ENCODE peak calls at places on chromosomes 2 and 18, in six cellular contexts. R is prostate gland; V is psoas muscle; M is naive thymus-derived CD4-positive, alpha-beta T cell; Y is mesendoderm; Z is adrenal gland. J is an unnamed sample. For H3K36me3, the result is how much of the 10 kb centered on the place peaks cover.

GRCh38 chr2:184558713-184559464 is 39.4 kb upstream of the ZNF804A start:
- DNase-seq in Y (no peak), Z (no peak), M (no peak), R (no peak), V (no peak), J (peak)

GRCh38 chr18:45221363-45221762 is 393.9 kb upstream of the SLC14A2 start:
- DNase-seq in M (no peak), V (no peak), R (no peak), Z (no peak), Y (no peak), J (no peak)

GRCh38 chr2:196167666-196168065 is 3.7 kb downstream of the STK17B start:
- DNase-seq in Z (no peak), M (no peak), V (no peak), Y (peak), R (no peak), J (no peak)

GRCh38 chr2:171210216-171210863 is 49.6 kb upstream of the TLK1 start:
- DNase-seq in Y (no peak), Z (no peak), M (no peak), V (no peak), R (no peak), J (no peak)

GRCh38 chr18:7987284-7987976 is 420.3 kb downstream of the PTPRM start:
- DNase-seq in Y (no peak), M (no peak), R (no peak), Z (peak), V (no peak), J (no peak)

GRCh38 chr2:129189617-129190016 is 789.8 kb upstream of the RAB6C start:
- DNase-seq in Y (peak), R (no peak), V (no peak), M (no peak), Z (no peak), J (no peak)

GRCh38 chr2:36376319-36376765 is 20.8 kb downstream of the CRIM1 start:
- DNase-seq in Z (peak), R (peak), V (peak), Y (no peak), M (no peak), J (peak)

GRCh38 chr18:78049281-78049680 is 799.6 kb downstream of the GALR1 start:
- DNase-seq in Y (peak), R (no peak), M (no peak), Z (no peak), V (no peak), J (no peak)

GRCh38 chr18:10465157-10465990 is 10.9 kb downstream of the APCDD1 start:
- DNase-seq in R (no peak), Y (no peak), M (no peak), V (no peak), Z (no peak), J (no peak)

GRCh38 chr2:224691563-224691962 is 24.6 kb downstream of the CCDC195 start:
- DNase-seq in Y (no peak), R (no peak), V (no peak), M (no peak), Z (no peak), J (no peak)

GRCh38 chr2:14944562-14945346 is 312.2 kb downstream of the LRATD1 start:
- DNase-seq in R (no peak), Y (peak), M (no peak), Z (peak), V (no peak), J (peak)

GRCh38 chr2:40488101-40488598 is 36.3 kb upstream of the SLC8A1 start:
- DNase-seq in V (no peak), Z (no peak), M (no peak), R (no peak), Y (peak), J (no peak)

GRCh38 chr2:20080415-20080814 is 29.0 kb upstream of the LAPTM4A start:
- DNase-seq in M (no peak), Z (no peak), Y (no peak), R (no peak), V (no peak), J (no peak)

GRCh38 chr2:46364797-46365457 is 67.7 kb downstream of the EPAS1 start:
- DNase-seq in Y (peak), V (no peak), Z (no peak), R (peak), M (peak), J (peak)

GRCh38 chr2:10232096-10232815 is 70.4 kb upstream of the HPCAL1 start:
- DNase-seq in R (no peak), V (no peak), Z (no peak), Y (no peak), M (no peak), J (no peak)

GRCh38 chr2:121360566-121361300 is 75.7 kb upstream of the TFCP2L1 start:
- DNase-seq in Z (peak), R (peak), M (no peak), Y (no peak), V (peak), J (no peak)

GRCh38 chr2:238457927-238458324 is 31.2 kb downstream of the ASB1 start:
- DNase-seq in Z (no peak), R (no peak), V (peak), Y (no peak), M (no peak), J (no peak)

GRCh38 chr2:41870948-41871522 is 176.8 kb upstream of the PKDCC start:
- DNase-seq in M (no peak), V (no peak), R (no peak), Z (no peak), Y (peak), J (peak)

GRCh38 chr2:168639024-168639423 is 163.4 kb upstream of the NOSTRIN start:
- DNase-seq in Z (no peak), M (no peak), R (no peak), Y (no peak), V (no peak), J (no peak)

GRCh38 chr18:63444567-63444966 is 22.3 kb upstream of the VPS4B start:
- DNase-seq in Y (no peak), R (no peak), V (no peak), Z (no peak), M (no peak), J (no peak)

DNA sequence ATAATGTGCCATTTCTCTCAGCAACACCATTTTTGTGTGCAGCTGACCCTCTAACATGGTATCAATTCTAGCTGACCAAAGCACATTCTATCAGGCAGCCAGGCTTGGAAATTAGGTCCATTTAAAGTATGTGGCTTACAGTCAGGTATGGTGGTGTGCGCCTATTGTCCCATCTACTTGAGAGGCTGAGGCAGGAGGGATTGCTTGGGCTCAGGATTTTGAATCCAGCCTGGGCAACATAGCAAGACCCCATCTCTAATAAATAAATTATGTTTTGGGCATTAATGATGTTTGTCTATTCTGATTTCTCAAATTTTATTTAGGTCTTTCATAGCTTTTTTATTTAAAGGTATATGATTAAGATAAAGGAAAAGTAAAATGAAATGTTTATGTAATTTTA is 63.3 kb downstream of the DNAJC10 start:
- DNase-seq in Z (no peak), V (no peak), M (no peak), R (no peak), Y (no peak), J (no peak)
- H3K36me3 ChIP-seq in Z (under half), V (under half), M (under half), R (under half), Y (under half), J (under half)

DNA sequence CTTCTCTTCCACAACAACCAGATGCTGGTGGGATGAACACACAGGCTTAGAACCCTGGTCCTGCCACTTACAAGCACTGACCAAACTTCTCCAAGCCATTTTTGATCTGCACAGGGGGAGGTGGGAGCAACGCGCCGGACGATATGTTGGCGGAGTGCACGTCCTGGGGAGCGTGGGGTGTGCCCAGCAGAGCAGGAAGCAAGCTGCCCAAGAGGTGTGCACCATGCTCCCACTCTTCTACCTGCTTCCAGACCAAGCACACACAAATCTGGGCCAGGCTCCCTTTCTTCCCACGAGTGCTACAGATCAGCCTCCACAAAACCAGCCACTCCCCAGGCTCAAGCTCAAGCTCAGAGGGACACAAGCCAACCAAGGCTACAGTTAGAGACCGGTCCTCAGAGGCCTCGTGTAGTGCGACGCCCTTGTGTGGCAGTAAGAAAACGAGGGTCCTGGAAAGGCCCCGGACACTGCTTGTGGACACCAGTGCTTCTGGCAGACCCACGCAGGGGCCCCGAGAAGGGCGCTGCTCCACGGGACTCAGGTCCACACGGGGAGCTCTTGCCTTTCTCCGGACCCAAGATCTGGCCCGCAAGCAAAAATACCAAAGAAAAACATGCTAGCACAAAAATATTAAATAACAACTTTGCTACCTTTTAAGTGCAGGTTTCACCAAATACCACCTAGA is 52.0 kb downstream of the ANO7 start:
- DNase-seq in M (no peak), V (no peak), R (no peak), Z (no peak), Y (no peak), J (no peak)
- H3K36me3 ChIP-seq in M (under half), V (under half), R (half or more), Z (half or more), Y (under half), J (half or more)

DNA sequence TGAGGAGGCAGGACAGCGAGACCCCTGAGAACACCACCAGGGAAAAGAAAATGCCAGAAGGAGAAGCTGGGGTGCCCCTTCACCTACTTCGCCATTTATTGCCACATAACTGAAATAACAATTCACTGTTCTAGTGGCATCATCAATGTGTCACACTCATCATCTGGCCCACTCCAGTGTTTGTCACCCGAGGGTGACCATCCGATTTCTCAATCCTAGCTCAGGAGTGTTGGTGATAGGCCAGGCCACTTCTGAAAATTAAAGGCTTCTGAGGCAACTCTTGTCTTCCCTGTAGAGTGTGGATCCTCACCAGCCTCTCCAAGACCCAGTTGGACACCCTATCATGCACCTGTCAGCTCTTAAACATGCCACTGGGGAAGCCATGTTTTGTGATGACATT is 62.9 kb upstream of the BZW1 start:
- DNase-seq in M (no peak), Y (no peak), Z (no peak), V (no peak), R (no peak), J (no peak)
- H3K36me3 ChIP-seq in M (under half), Y (under half), Z (under half), V (under half), R (under half), J (under half)

GRCh38 chr2:239968717-239969116 is 56.4 kb downstream of the NDUFA10 start:
- DNase-seq in V (no peak), M (no peak), Z (no peak), R (no peak), Y (no peak), J (no peak)
- H3K36me3 ChIP-seq in V (under half), M (under half), Z (under half), R (under half), Y (under half), J (half or more)

GRCh38 chr18:670456-670996 is 13.1 kb downstream of the TYMS start:
- DNase-seq in Z (no peak), R (no peak), V (no peak), Y (no peak), M (no peak), J (no peak)
- H3K36me3 ChIP-seq in Z (under half), R (under half), V (under half), Y (under half), M (under half), J (half or more)

DNA sequence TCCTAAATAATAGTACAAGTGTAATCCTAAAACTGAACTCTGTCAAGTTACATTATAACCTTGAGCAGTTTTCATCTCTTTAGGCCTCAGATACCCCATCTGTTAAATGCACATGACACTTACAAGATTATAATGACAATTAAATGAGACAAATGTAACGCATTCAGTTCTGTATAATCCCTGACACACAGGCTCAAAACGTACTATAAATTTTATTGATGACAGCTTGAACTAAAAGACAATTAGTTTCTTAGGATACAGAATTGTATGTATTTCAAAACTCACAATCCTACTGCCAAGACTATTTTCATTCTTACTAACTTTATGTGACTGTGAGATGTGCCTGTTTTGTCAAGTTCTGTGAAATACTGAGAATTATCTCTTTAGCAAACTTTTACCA is 56.2 kb downstream of the GFPT1 start:
- DNase-seq in M (no peak), Y (no peak), R (no peak), Z (no peak), V (no peak), J (no peak)
- H3K36me3 ChIP-seq in M (under half), Y (under half), R (under half), Z (under half), V (under half), J (half or more)

DNA sequence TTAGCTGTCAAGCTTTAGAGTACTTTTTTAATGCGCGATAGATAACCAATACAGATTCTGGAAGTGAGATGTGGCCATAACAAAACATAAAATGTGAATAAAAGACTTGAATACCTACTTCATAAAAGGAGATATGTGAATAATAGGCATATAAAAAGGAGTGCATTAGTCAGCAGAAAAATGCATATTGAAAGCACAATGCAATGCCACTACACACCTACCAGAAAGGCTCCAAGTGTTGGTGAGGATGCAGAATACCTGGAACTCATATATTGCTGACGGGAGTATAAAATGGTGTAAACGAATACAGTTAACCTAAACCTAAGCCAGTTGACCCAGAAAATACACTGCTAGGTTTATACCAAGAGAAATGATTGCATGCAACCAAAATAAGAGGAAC is 10.9 kb upstream of the RAPGEF4 start:
- DNase-seq in M (no peak), R (no peak), V (no peak), Z (no peak), Y (no peak), J (no peak)
- H3K36me3 ChIP-seq in M (under half), R (under half), V (under half), Z (under half), Y (under half), J (under half)

GRCh38 chr2:71938108-71938507 is 209.6 kb downstream of the CYP26B1 start:
- DNase-seq in M (no peak), R (no peak), Z (no peak), V (no peak), Y (no peak), J (no peak)

GRCh38 chr2:71936076-71937030 is 211.3 kb downstream of the CYP26B1 start:
- DNase-seq in Y (no peak), M (no peak), R (no peak), V (no peak), Z (no peak), J (no peak)

GRCh38 chr2:71935291-71935848 is 212.3 kb downstream of the CYP26B1 start:
- DNase-seq in M (no peak), Z (peak), R (peak), Y (no peak), V (peak), J (no peak)

GRCh38 chr2:71938659-71939587 is 208.7 kb downstream of the CYP26B1 start:
- DNase-seq in Z (no peak), M (no peak), R (no peak), V (no peak), Y (no peak), J (no peak)

GRCh38 chr2:71937401-71937800 is 210.3 kb downstream of the CYP26B1 start:
- DNase-seq in Y (no peak), V (no peak), R (no peak), Z (no peak), M (no peak), J (no peak)
- H3K36me3 ChIP-seq in Y (under half), V (under half), R (under half), Z (under half), M (under half), J (under half)

GRCh38 chr2:74491671-74492544 is 7.5 kb downstream of the LBX2 start:
- DNase-seq in R (no peak), V (no peak), M (no peak), Z (no peak), Y (no peak), J (no peak)
- H3K36me3 ChIP-seq in R (under half), V (under half), M (under half), Z (under half), Y (under half), J (under half)

J was measured in SJCRH30.